ENCODE peak calls at places on chromosomes 12 and 14, in six cellular contexts. One of them, this sample, is unnamed.

GRCh38 chr12:118922405-118922804 is 58.9 kb upstream of the SRRM4 start:
- DNase-seq in AG04449: no peak
- DNase-seq in hepatocyte: peak; percentile 19
- DNase-seq in fibroblast of lung: no peak
- DNase-seq in MCF 10A: no peak
- DNase-seq in spleen: no peak
- DNase-seq in this sample: no peak

GRCh38 chr12:120223458-120224303 is 22.8 kb upstream of the RPLP0 start:
- DNase-seq in AG04449: no peak
- DNase-seq in spleen: no peak
- DNase-seq in MCF 10A: no peak
- DNase-seq in hepatocyte: no peak
- DNase-seq in fibroblast of lung: no peak
- DNase-seq in this sample: no peak

GRCh38 chr14:34014936-34015335 is 64.1 kb upstream of the EGLN3 start:
- DNase-seq in hepatocyte: no peak
- DNase-seq in MCF 10A: no peak
- DNase-seq in spleen: no peak
- DNase-seq in AG04449: no peak
- DNase-seq in fibroblast of lung: no peak
- DNase-seq in this sample: no peak

GRCh38 chr14:26598672-26599131 is 869 bp upstream of the NOVA1 start:
- DNase-seq in AG04449: no peak
- DNase-seq in MCF 10A: no peak
- DNase-seq in spleen: no peak
- DNase-seq in fibroblast of lung: no peak
- DNase-seq in hepatocyte: no peak
- DNase-seq in this sample: no peak

GRCh38 chr14:67722293-67722692 is 20.6 kb downstream of the RDH12 start:
- DNase-seq in spleen: no peak
- DNase-seq in hepatocyte: peak; percentile 34
- DNase-seq in MCF 10A: no peak
- DNase-seq in AG04449: no peak
- DNase-seq in fibroblast of lung: peak; percentile 48
- DNase-seq in this sample: no peak

GRCh38 chr12:48122065-48122834 is 3.1 kb downstream of the PFKM start:
- DNase-seq in MCF 10A: peak; percentile 19
- DNase-seq in fibroblast of lung: no peak
- DNase-seq in spleen: no peak
- DNase-seq in hepatocyte: no peak
- DNase-seq in AG04449: no peak
- DNase-seq in this sample: no peak

GRCh38 chr12:22229652-22230279 is 104.7 kb downstream of the ST8SIA1 start:
- DNase-seq in AG04449: no peak
- DNase-seq in fibroblast of lung: peak; percentile 21
- DNase-seq in hepatocyte: no peak
- DNase-seq in MCF 10A: peak; percentile 54
- DNase-seq in spleen: no peak
- DNase-seq in this sample: no peak

GRCh38 chr12:57864811-57865751 is 18.6 kb upstream of the CTDSP2 start:
- DNase-seq in hepatocyte: peak; percentile 87
- DNase-seq in spleen: peak; percentile 89
- DNase-seq in fibroblast of lung: peak; percentile 86
- DNase-seq in AG04449: no peak
- DNase-seq in MCF 10A: peak; percentile 81
- DNase-seq in this sample: peak; percentile 44

GRCh38 chr12:62785941-62786559 is 148.9 kb downstream of the PPM1H start:
- DNase-seq in spleen: no peak
- DNase-seq in fibroblast of lung: peak; percentile 99
- DNase-seq in AG04449: peak; percentile 73
- DNase-seq in hepatocyte: peak; percentile 58
- DNase-seq in MCF 10A: peak; percentile 94
- DNase-seq in this sample: no peak

GRCh38 chr14:29243355-29243754 is 476.8 kb downstream of the FOXG1 start:
- DNase-seq in AG04449: no peak
- DNase-seq in fibroblast of lung: peak; percentile 82
- DNase-seq in hepatocyte: no peak
- DNase-seq in MCF 10A: peak; percentile 2
- DNase-seq in spleen: no peak
- DNase-seq in this sample: no peak

GRCh38 chr14:23379331-23380196 is 2.7 kb downstream of the CMTM5 start:
- DNase-seq in AG04449: no peak
- DNase-seq in hepatocyte: peak; percentile 79
- DNase-seq in fibroblast of lung: peak; percentile 10
- DNase-seq in MCF 10A: peak; percentile 64
- DNase-seq in spleen: peak; percentile 88
- DNase-seq in this sample: no peak

GRCh38 chr14:90698379-90698869 is 117.8 kb downstream of the TTC7B start:
- DNase-seq in MCF 10A: no peak
- DNase-seq in spleen: no peak
- DNase-seq in AG04449: no peak
- DNase-seq in fibroblast of lung: peak; percentile 74
- DNase-seq in hepatocyte: peak; percentile 41
- DNase-seq in this sample: no peak

GRCh38 chr12:128190614-128191013 is 76.4 kb upstream of the TMEM132C start:
- DNase-seq in AG04449: no peak
- DNase-seq in fibroblast of lung: no peak
- DNase-seq in spleen: no peak
- DNase-seq in hepatocyte: peak; percentile 28
- DNase-seq in MCF 10A: no peak
- DNase-seq in this sample: no peak

GRCh38 chr14:88563845-88564244 is 1.0 kb downstream of the ZC3H14 start:
- DNase-seq in spleen: no peak
- DNase-seq in MCF 10A: no peak
- DNase-seq in hepatocyte: no peak
- DNase-seq in AG04449: no peak
- DNase-seq in fibroblast of lung: no peak
- DNase-seq in this sample: no peak

GRCh38 chr12:42237853-42238239 is 202 bp downstream of the YAF2 start:
- DNase-seq in spleen: no peak
- DNase-seq in hepatocyte: no peak
- DNase-seq in AG04449: no peak
- DNase-seq in fibroblast of lung: no peak
- DNase-seq in MCF 10A: no peak
- DNase-seq in this sample: no peak

GRCh38 chr14:90799420-90799819 is 16.8 kb downstream of the TTC7B start:
- DNase-seq in fibroblast of lung: no peak
- DNase-seq in MCF 10A: no peak
- DNase-seq in hepatocyte: no peak
- DNase-seq in AG04449: no peak
- DNase-seq in spleen: no peak
- DNase-seq in this sample: no peak

GRCh38 chr12:6438345-6438744 is 6.4 kb upstream of the CD27 start:
- DNase-seq in hepatocyte: no peak
- DNase-seq in fibroblast of lung: no peak
- DNase-seq in spleen: no peak
- DNase-seq in MCF 10A: no peak
- DNase-seq in AG04449: no peak
- DNase-seq in this sample: no peak

GRCh38 chr14:32710351-32711102 is 228.2 kb upstream of the NPAS3 start:
- DNase-seq in AG04449: no peak
- DNase-seq in hepatocyte: no peak
- DNase-seq in fibroblast of lung: peak; percentile 64
- DNase-seq in spleen: no peak
- DNase-seq in MCF 10A: peak; percentile 20
- DNase-seq in this sample: no peak

GRCh38 chr14:77044776-77045569 is 16.5 kb upstream of the IRF2BPL start:
- DNase-seq in MCF 10A: peak; percentile 81
- DNase-seq in hepatocyte: peak; percentile 48
- DNase-seq in spleen: no peak
- DNase-seq in AG04449: no peak
- DNase-seq in fibroblast of lung: no peak
- DNase-seq in this sample: no peak

GRCh38 chr14:73432124-73432523 is 26.2 kb downstream of the NUMB start:
- DNase-seq in hepatocyte: no peak
- DNase-seq in spleen: no peak
- DNase-seq in MCF 10A: no peak
- DNase-seq in AG04449: no peak
- DNase-seq in fibroblast of lung: no peak
- DNase-seq in this sample: no peak

GRCh38 chr14:73424453-73424852 is 33.9 kb downstream of the NUMB start:
- DNase-seq in MCF 10A: no peak
- DNase-seq in spleen: no peak
- DNase-seq in fibroblast of lung: no peak
- DNase-seq in AG04449: no peak
- DNase-seq in hepatocyte: no peak
- DNase-seq in this sample: no peak

GRCh38 chr14:73426877-73427276 is 31.5 kb downstream of the NUMB start:
- DNase-seq in hepatocyte: peak; percentile 8
- DNase-seq in fibroblast of lung: peak; percentile 83
- DNase-seq in spleen: no peak
- DNase-seq in AG04449: no peak
- DNase-seq in MCF 10A: no peak
- DNase-seq in this sample: no peak

GRCh38 chr14:73428354-73428824 is 30.0 kb downstream of the NUMB start:
- DNase-seq in spleen: no peak
- DNase-seq in hepatocyte: peak; percentile 55
- DNase-seq in fibroblast of lung: no peak
- DNase-seq in AG04449: no peak
- DNase-seq in MCF 10A: no peak
- DNase-seq in this sample: no peak

GRCh38 chr14:73427516-73428264 is 30.7 kb downstream of the NUMB start:
- DNase-seq in AG04449: no peak
- DNase-seq in fibroblast of lung: peak; percentile 36
- DNase-seq in hepatocyte: no peak
- DNase-seq in spleen: no peak
- DNase-seq in MCF 10A: no peak
- DNase-seq in this sample: no peak
- TF ChIP-seq CTCF in AG04449: no peak
- TF ChIP-seq CTCF in fibroblast of lung: no peak
- TF ChIP-seq CTCF in hepatocyte: no peak
- TF ChIP-seq CTCF in spleen: no peak
- TF ChIP-seq CTCF in MCF 10A: no peak
- TF ChIP-seq CTCF in this sample: no peak

GRCh38 chr12:115984607-115985006 is 292.9 kb downstream of the MED13L start:
- DNase-seq in fibroblast of lung: no peak
- DNase-seq in AG04449: no peak
- DNase-seq in hepatocyte: no peak
- DNase-seq in MCF 10A: no peak
- DNase-seq in spleen: no peak
- DNase-seq in this sample: no peak

GRCh38 chr12:115988193-115988592 is 289.3 kb downstream of the MED13L start:
- DNase-seq in hepatocyte: no peak
- DNase-seq in MCF 10A: no peak
- DNase-seq in fibroblast of lung: no peak
- DNase-seq in spleen: no peak
- DNase-seq in AG04449: no peak
- DNase-seq in this sample: no peak

GRCh38 chr12:115993715-115994114 is 283.8 kb downstream of the MED13L start:
- DNase-seq in fibroblast of lung: no peak
- DNase-seq in spleen: no peak
- DNase-seq in MCF 10A: no peak
- DNase-seq in hepatocyte: no peak
- DNase-seq in AG04449: no peak
- DNase-seq in this sample: no peak

GRCh38 chr12:115990241-115990640 is 287.3 kb downstream of the MED13L start:
- DNase-seq in hepatocyte: no peak
- DNase-seq in spleen: no peak
- DNase-seq in MCF 10A: no peak
- DNase-seq in AG04449: no peak
- DNase-seq in fibroblast of lung: no peak
- DNase-seq in this sample: no peak

GRCh38 chr12:115988629-115989563 is 288.6 kb downstream of the MED13L start:
- DNase-seq in fibroblast of lung: no peak
- DNase-seq in AG04449: no peak
- DNase-seq in spleen: no peak
- DNase-seq in MCF 10A: no peak
- DNase-seq in hepatocyte: no peak
- DNase-seq in this sample: no peak
- TF ChIP-seq CTCF in fibroblast of lung: no peak
- TF ChIP-seq CTCF in AG04449: no peak
- TF ChIP-seq CTCF in spleen: no peak
- TF ChIP-seq CTCF in MCF 10A: no peak
- TF ChIP-seq CTCF in hepatocyte: no peak
- TF ChIP-seq CTCF in this sample: no peak

DNA sequence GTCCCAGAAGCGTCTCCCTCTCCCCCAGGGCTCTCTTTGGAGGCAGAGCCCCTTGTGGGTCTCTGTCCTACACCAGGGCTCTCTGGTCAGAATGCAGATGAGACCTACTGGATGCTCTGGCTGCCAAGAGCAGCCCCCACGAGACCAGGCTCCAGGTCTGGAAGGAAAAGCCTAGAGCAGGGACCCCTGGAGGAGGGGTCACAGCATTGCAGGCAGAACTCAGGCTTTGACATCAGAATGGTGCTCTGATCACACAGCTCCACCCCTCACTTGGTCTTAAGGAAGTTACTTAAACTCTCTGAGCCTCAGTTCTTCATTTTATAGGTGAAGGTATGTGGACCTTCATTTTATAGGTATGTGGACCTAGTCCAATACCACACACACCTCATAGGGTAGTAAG is 83.1 kb downstream of the ARL6IP4 start:
- DNase-seq in hepatocyte: peak; percentile 43
- DNase-seq in spleen: no peak
- DNase-seq in fibroblast of lung: no peak
- DNase-seq in AG04449: no peak
- DNase-seq in MCF 10A: peak; percentile 21
- DNase-seq in this sample: no peak
- TF ChIP-seq CTCF in hepatocyte: peak; percentile 25
- TF ChIP-seq CTCF in spleen: no peak
- TF ChIP-seq CTCF in fibroblast of lung: peak; percentile 43
- TF ChIP-seq CTCF in AG04449: peak; percentile 46
- TF ChIP-seq CTCF in MCF 10A: peak; percentile 11
- TF ChIP-seq CTCF in this sample: no peak

GRCh38 chr14:36550899-36551298 is 30.9 kb upstream of the NKX2-1 start:
- DNase-seq in MCF 10A: no peak
- DNase-seq in AG04449: no peak
- DNase-seq in fibroblast of lung: no peak
- DNase-seq in spleen: no peak
- DNase-seq in hepatocyte: no peak
- DNase-seq in this sample: no peak

GRCh38 chr14:36556811-36557433 is 25.5 kb downstream of the NKX2-8 start:
- DNase-seq in hepatocyte: peak; percentile 37
- DNase-seq in fibroblast of lung: peak; percentile 4
- DNase-seq in AG04449: no peak
- DNase-seq in MCF 10A: peak; percentile 47
- DNase-seq in spleen: no peak
- DNase-seq in this sample: no peak

GRCh38 chr14:36555998-36556743 is 26.2 kb downstream of the NKX2-8 start:
- DNase-seq in fibroblast of lung: no peak
- DNase-seq in MCF 10A: no peak
- DNase-seq in hepatocyte: no peak
- DNase-seq in spleen: no peak
- DNase-seq in AG04449: no peak
- DNase-seq in this sample: no peak

DNA sequence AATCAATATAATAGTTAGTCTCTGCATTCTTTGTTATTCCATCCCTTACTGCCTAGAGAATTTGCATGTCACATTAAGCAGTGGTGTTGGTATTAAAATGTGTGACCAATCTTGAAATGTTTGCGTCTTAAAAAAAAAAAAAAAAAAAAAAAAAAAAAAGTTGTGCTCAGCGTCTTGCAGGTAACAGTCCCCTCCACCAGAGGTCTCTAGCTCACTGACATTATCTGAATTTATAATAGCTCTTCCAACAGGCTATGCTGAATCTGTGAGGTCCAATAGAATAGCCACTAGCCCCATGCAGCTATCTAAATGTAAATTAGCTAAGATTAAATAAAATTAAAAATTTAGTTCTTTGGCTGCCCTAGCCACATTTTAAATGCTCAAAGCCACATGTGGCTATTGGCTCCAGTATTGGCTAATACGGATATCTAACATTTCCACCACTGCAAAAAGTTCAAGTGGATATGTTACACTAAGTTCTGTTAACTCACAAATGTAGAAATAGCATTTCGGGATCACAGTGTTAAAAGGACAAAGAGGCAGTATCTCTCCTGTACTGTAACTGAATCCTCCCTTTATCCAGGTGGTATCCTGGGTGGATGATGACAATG is 28.7 kb downstream of the NKX2-8 start:
- DNase-seq in MCF 10A: peak; percentile 61
- DNase-seq in AG04449: peak; percentile 2
- DNase-seq in hepatocyte: peak; percentile 72
- DNase-seq in fibroblast of lung: peak; percentile 42
- DNase-seq in spleen: no peak
- DNase-seq in this sample: no peak
- TF ChIP-seq CTCF in MCF 10A: peak; percentile 56
- TF ChIP-seq CTCF in AG04449: peak; percentile 61
- TF ChIP-seq CTCF in hepatocyte: peak; percentile 67
- TF ChIP-seq CTCF in fibroblast of lung: peak; percentile 74
- TF ChIP-seq CTCF in spleen: peak; percentile 34
- TF ChIP-seq CTCF in this sample: peak; percentile 69

This sample was measured in mesothelial cell of epicardium.